ENCODE peak calls at places on chromosomes 12 and 14, in nine cellular contexts. I, W, Y, X, L, E, K, M and O are unnamed samples.

GRCh38 chr14:41785696-41786095 is 179.0 kb downstream of the LRFN5 start:
- DNase-seq in L (no peak), M (no peak), X (no peak), Y (peak; percentile 50), I (peak; percentile 21), K (no peak), E (no peak), W (peak; percentile 24), O (no peak)

GRCh38 chr12:62429457-62429856 is 37.2 kb upstream of the MON2 start:
- DNase-seq in X (no peak), E (no peak), L (no peak), I (no peak), Y (no peak), W (no peak), M (no peak), K (no peak), O (no peak)

GRCh38 chr14:22536853-22537338 is 52.1 kb downstream of the DAD1 start:
- DNase-seq in X (no peak), E (no peak), Y (no peak), M (peak; percentile 88), I (peak; percentile 98), W (no peak), K (peak; percentile 82), L (no peak), O (peak; percentile 99)

GRCh38 chr12:9906888-9907287 is 25.3 kb downstream of the CLEC2A start:
- DNase-seq in K (no peak), Y (no peak), X (no peak), M (no peak), L (no peak), I (no peak), W (no peak), E (no peak), O (peak; percentile 5)

GRCh38 chr14:42095155-42095554 is 488.5 kb downstream of the LRFN5 start:
- DNase-seq in W (no peak), K (no peak), I (peak; percentile 54), E (no peak), Y (no peak), X (no peak), L (no peak), M (no peak), O (no peak)

GRCh38 chr12:42128327-42128726 is 16.3 kb downstream of the GXYLT1 start:
- DNase-seq in I (peak; percentile 31), W (no peak), M (no peak), Y (no peak), L (no peak), E (no peak), X (no peak), K (no peak), O (peak; percentile 68)

GRCh38 chr14:64673748-64674147 is 30.5 kb upstream of the PLEKHG3 start:
- DNase-seq in X (no peak), Y (no peak), K (no peak), W (no peak), I (no peak), L (no peak), E (no peak), M (no peak), O (no peak)

GRCh38 chr14:53979141-53979673 is 22.6 kb upstream of the BMP4 start:
- DNase-seq in E (no peak), L (no peak), K (no peak), M (no peak), I (no peak), W (peak; percentile 65), Y (peak; percentile 47), X (no peak), O (peak; percentile 30)

GRCh38 chr12:84638811-84639368 is 273.7 kb downstream of the SLC6A15 start:
- DNase-seq in L (no peak), E (no peak), I (no peak), Y (no peak), W (no peak), M (no peak), K (no peak), X (no peak), O (peak; percentile 42)

GRCh38 chr14:95515080-95515489 is 1.4 kb downstream of the SYNE3 start:
- DNase-seq in L (peak; percentile 70), Y (peak; percentile 58), E (no peak), M (peak; percentile 51), K (no peak), W (peak; percentile 61), X (peak; percentile 52), I (no peak), O (peak; percentile 60)

GRCh38 chr12:62448436-62448835 is 18.2 kb upstream of the MON2 start:
- DNase-seq in E (no peak), M (no peak), W (no peak), K (no peak), L (no peak), X (no peak), Y (no peak), I (no peak), O (no peak)

GRCh38 chr14:102568115-102568614 is 24.3 kb upstream of the RCOR1 start:
- DNase-seq in Y (no peak), L (no peak), M (peak; percentile 65), K (peak; percentile 73), W (peak; percentile 83), E (peak; percentile 77), I (peak; percentile 78), X (peak; percentile 64), O (no peak)

GRCh38 chr14:51846631-51847488 is 13.6 kb upstream of the GNG2 start:
- DNase-seq in L (peak; percentile 35), W (peak; percentile 93), M (peak; percentile 28), I (no peak), K (no peak), Y (peak; percentile 84), X (peak; percentile 58), E (peak; percentile 96), O (no peak)

GRCh38 chr12:4423528-4424195 is 22.0 kb downstream of the FGF6 start:
- DNase-seq in I (no peak), K (no peak), Y (no peak), L (no peak), E (no peak), M (no peak), X (no peak), W (no peak), O (no peak)

GRCh38 chr12:112103758-112104504 is 4.7 kb downstream of the NAA25 start:
- DNase-seq in E (no peak), W (no peak), M (no peak), I (no peak), X (no peak), Y (no peak), K (no peak), L (no peak), O (no peak)
- H2AFZ ChIP-seq in E (no peak overlapping the region), W (no peak overlapping the region), M (no peak overlapping the region), I (no peak overlapping the region), X (no peak overlapping the region), Y (no peak overlapping the region), K (no peak overlapping the region), L (no peak overlapping the region), O (no peak overlapping the region)

DNA sequence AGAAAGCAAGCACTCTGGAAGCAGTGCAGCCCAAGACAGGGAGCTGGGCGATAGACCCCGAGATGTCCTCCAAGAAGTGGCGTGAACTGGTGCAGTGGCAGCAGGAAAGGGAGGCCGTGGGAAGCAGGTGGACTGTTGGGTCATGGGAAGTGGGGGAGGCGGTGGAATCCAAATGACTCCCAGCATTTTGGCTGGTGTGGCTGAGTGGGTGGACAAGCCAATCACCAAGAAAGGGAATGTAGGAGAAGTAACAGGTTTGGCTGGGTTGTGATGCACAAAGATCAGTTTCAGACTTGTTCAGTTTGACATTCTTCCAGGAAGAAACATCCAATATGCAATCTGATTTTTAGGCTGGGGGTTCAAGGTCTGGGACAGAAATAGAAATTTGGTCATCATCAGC is 46.0 kb upstream of the KTN1 start:
- DNase-seq in I (no peak), W (no peak), K (no peak), M (no peak), Y (no peak), X (no peak), E (no peak), L (no peak), O (no peak)
- H3K4me3 ChIP-seq in I (no peak overlapping the region), W (no peak overlapping the region), K (no peak overlapping the region), M (no peak overlapping the region), Y (no peak overlapping the region), X (no peak overlapping the region), E (no peak overlapping the region), L (no peak overlapping the region), O (no peak overlapping the region)

GRCh38 chr12:78062781-78063180 is 232.1 kb downstream of the NAV3 start:
- DNase-seq in I (peak; percentile 40), W (no peak), M (peak; percentile 5), Y (no peak), E (no peak), K (no peak), L (no peak), X (no peak), O (peak; percentile 85)

GRCh38 chr12:78057075-78057474 is 226.4 kb downstream of the NAV3 start:
- DNase-seq in K (no peak), L (no peak), W (no peak), M (no peak), E (no peak), Y (no peak), X (no peak), I (no peak), O (no peak)

DNA sequence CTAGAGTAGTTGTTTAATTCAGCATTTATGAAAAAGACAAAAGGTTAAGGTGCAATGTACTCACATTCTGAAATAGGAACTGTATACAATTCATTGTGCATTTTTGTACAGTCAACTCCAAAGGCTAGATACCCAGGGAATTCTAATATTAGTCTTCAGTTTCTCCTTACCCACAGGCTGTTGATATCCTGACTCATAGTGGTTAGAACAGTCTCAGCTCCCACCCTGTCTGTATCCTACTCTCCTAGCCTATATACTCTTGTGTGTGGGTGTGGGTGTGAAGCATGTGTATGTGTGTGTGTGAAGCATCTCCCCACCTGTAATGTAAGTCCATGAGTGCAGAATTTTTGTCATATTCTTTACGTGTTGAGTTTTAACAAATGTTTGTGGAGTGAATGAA is 229.5 kb downstream of the NAV3 start:
- DNase-seq in M (no peak), L (no peak), X (no peak), I (peak; percentile 27), W (no peak), Y (no peak), K (no peak), E (no peak), O (peak; percentile 77)
- TF ChIP-seq EZH2phosphoT487 in M (no peak), L (no peak), X (no peak), I (no peak), W (no peak), Y (no peak), K (no peak), E (no peak), O (no peak)

GRCh38 chr12:39619660-39620433 is at the start of gene ABCD2:
- DNase-seq in X (peak; percentile 97), K (peak; percentile 19), I (peak; percentile 65), E (peak; percentile 87), L (peak; percentile 73), Y (peak; percentile 81), M (peak; percentile 74), W (peak; percentile 90), O (peak; percentile 84)

GRCh38 chr12:39617887-39618286 is 1.7 kb downstream of the ABCD2 start:
- DNase-seq in K (no peak), E (peak; percentile 67), Y (no peak), W (no peak), X (peak; percentile 36), I (no peak), L (no peak), M (no peak), O (no peak)

GRCh38 chr12:39620664-39621658 is 1.4 kb upstream of the ABCD2 start:
- DNase-seq in K (no peak), M (no peak), W (no peak), I (peak; percentile 6), L (no peak), Y (no peak), X (peak; percentile 71), E (peak; percentile 49), O (no peak)

GRCh38 chr12:39618701-39619100 is 902 bp downstream of the ABCD2 start:
- DNase-seq in M (no peak), I (no peak), L (no peak), X (no peak), W (no peak), Y (no peak), E (peak; percentile 7), K (no peak), O (no peak)

GRCh38 chr12:39619316-39619659 is 315 bp downstream of the ABCD2 start:
- DNase-seq in M (no peak), L (peak; percentile 32), Y (peak; percentile 5), X (peak; percentile 46), K (no peak), I (no peak), E (peak; percentile 51), W (peak; percentile 21), O (no peak)
- H2AFZ ChIP-seq in M (peak overlapping the region; percentile 88), L (peak overlapping the region; percentile 86), Y (peak overlapping the region; percentile 98), X (peak overlapping the region; percentile 82), K (peak overlapping the region; percentile 95), I (peak overlapping the region; percentile 98), E (peak overlapping the region; percentile 97), W (peak overlapping the region; percentile 4), O (peak overlapping the region; percentile 99)